ENCODE peak calls at places on chromosome 9, in four cellular contexts. X is endothelial cell of umbilical vein, Y is retinal pigment epithelial cell, U is fibroblast of the aortic adventitia. P is an unnamed sample.

GRCh38 chr9:97559111-97559514 is 57.6 kb downstream of the TMOD1 start:
- DNase-seq in X (no peak), Y (peak), U (no peak), P (no peak)

GRCh38 chr9:16964228-16964627 is 93.8 kb upstream of the BNC2 start:
- DNase-seq in X (no peak), Y (peak), U (peak), P (peak)

GRCh38 chr9:119391878-119392277 is 22.6 kb upstream of the BRINP1 start:
- DNase-seq in X (no peak), Y (no peak), U (no peak), P (no peak)

GRCh38 chr9:126609191-126609590 is 4.5 kb upstream of the LMX1B start:
- DNase-seq in X (no peak), Y (no peak), U (no peak), P (no peak)

GRCh38 chr9:136170291-136170901 is 34.5 kb downstream of the LHX3 start:
- DNase-seq in X (no peak), Y (no peak), U (peak), P (peak)

GRCh38 chr9:135756576-135756975 is 54.6 kb downstream of the KCNT1 start:
- DNase-seq in X (no peak), Y (no peak), U (no peak), P (no peak)

GRCh38 chr9:14908221-14909206 is 1.7 kb downstream of the FREM1 start:
- DNase-seq in X (no peak), Y (no peak), U (no peak), P (no peak)

GRCh38 chr9:138014570-138014958 is 137.0 kb downstream of the CACNA1B start:
- DNase-seq in X (no peak), Y (no peak), U (no peak), P (no peak)

GRCh38 chr9:114060711-114061110 is 17.4 kb downstream of the AMBP start:
- DNase-seq in X (no peak), Y (no peak), U (no peak), P (no peak)

GRCh38 chr9:27107241-27107640 is 1.8 kb upstream of the TEK start:
- DNase-seq in X (no peak), Y (no peak), U (no peak), P (no peak)

GRCh38 chr9:135905380-135906282 is 1.7 kb downstream of the CAMSAP1 start:
- DNase-seq in X (no peak), Y (peak), U (peak), P (no peak)

GRCh38 chr9:136644343-136644592 is 18.4 kb upstream of the EGFL7 start:
- DNase-seq in X (peak), Y (no peak), U (peak), P (peak)

GRCh38 chr9:96566401-96567202 is 53.0 kb downstream of the CDC14B start:
- DNase-seq in X (no peak), Y (peak), U (peak), P (peak)

GRCh38 chr9:18947772-18948391 is 85.1 kb downstream of the SAXO1 start:
- DNase-seq in X (no peak), Y (no peak), U (no peak), P (no peak)

GRCh38 chr9:135240222-135240621 is 152.8 kb downstream of the OLFM1 start:
- DNase-seq in X (no peak), Y (no peak), U (no peak), P (no peak)

GRCh38 chr9:117043159-117043558 is 356.1 kb downstream of the TRIM32 start:
- DNase-seq in X (no peak), Y (no peak), U (no peak), P (no peak)

GRCh38 chr9:106772523-106773290 is 90.3 kb upstream of the ZNF462 start:
- DNase-seq in X (no peak), Y (no peak), U (no peak), P (no peak)

GRCh38 chr9:419571-420156 is 205.0 kb downstream of the DOCK8 start:
- DNase-seq in X (no peak), Y (peak), U (peak), P (peak)

GRCh38 chr9:109114670-109115069 is 5.1 kb downstream of the TMEM245 start:
- DNase-seq in X (no peak), Y (no peak), U (peak), P (no peak)

GRCh38 chr9:110351009-110351467 is 13.4 kb upstream of the TXNDC8 start:
- DNase-seq in X (peak), Y (no peak), U (peak), P (no peak)

GRCh38 chr9:133463864-133464615 is 4.3 kb downstream of the CACFD1 start:
- DNase-seq in X (no peak), Y (no peak), U (no peak), P (no peak)

GRCh38 chr9:95504053-95504963 is 12.5 kb downstream of the PTCH1 start:
- DNase-seq in X (peak), Y (no peak), U (peak), P (peak)

GRCh38 chr9:15295761-15296405 is 11.1 kb downstream of the TTC39B start:
- DNase-seq in X (peak), Y (no peak), U (peak), P (no peak)

GRCh38 chr9:136539427-136540412 is 6.1 kb downstream of the NOTCH1 start:
- DNase-seq in X (peak), Y (peak), U (no peak), P (no peak)

GRCh38 chr9:27541740-27542139 is 12.1 kb upstream of the MOB3B start:
- DNase-seq in X (no peak), Y (no peak), U (no peak), P (no peak)

GRCh38 chr9:29322240-29322639 is 1749.0 kb upstream of the C9orf72 start:
- DNase-seq in X (no peak), Y (no peak), U (peak), P (no peak)

DNA sequence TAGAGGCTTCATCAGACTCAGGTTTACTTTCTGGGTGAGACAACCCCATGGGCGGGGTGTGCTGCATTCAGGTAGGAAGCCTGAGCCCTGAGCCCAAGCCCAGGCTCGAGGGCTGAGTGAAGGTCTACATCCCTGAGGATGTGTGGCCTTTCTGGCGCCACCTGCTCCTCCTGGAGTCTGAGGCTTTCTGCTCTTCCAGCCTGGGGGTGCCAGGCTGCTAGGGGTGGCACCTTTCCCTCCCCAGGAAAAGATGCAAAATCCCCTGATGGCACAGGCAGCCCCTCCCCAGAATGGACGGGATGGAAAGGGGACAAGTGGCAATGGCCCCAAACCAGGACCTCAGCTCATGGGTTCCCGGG is 44.4 kb upstream of the PRRC2B start:
- DNase-seq in X (no peak), Y (no peak), U (no peak), P (no peak)
- H3K4me3 ChIP-seq in X (no peak), Y (no peak), U (no peak), P (peak)

DNA sequence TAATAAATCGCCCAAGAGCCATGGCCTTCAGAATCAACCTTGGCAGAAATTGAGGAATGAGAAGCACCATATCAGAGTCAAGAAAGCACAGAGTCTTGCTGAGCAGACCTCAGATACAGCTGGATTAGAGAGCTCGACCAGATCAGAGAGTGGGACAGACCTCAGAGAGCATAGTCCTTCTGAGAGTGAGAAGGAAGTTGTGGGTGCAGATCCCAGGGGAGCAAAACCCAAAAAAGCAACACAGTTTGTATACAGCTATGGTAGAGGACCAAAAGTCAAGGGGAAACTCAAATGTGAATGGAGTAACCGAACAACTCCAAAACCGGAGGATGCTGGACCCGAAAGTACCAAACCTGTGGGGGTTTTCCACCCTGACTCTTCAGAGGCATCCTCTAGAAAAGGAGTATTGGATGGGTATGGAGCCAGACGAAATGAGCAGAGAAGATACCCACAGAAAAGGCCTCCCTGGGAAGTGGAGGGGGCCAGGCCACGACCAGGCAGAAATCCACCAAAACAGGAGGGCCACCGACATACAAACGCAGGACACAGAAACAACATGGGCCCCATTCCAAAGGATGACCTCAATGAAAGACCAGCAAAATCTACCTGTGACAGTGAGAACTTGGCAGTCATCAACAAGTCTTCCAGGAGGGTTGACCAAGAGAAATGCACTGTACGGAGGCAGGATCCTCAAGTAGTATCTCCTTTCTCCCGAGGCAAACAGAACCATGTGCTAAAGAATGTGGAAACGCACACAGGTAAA is 4.5 kb downstream of the NFX1 start:
- DNase-seq in X (no peak), Y (no peak), U (no peak), P (no peak)
- H3K4me3 ChIP-seq in X (no peak), Y (no peak), U (no peak), P (no peak)

DNA sequence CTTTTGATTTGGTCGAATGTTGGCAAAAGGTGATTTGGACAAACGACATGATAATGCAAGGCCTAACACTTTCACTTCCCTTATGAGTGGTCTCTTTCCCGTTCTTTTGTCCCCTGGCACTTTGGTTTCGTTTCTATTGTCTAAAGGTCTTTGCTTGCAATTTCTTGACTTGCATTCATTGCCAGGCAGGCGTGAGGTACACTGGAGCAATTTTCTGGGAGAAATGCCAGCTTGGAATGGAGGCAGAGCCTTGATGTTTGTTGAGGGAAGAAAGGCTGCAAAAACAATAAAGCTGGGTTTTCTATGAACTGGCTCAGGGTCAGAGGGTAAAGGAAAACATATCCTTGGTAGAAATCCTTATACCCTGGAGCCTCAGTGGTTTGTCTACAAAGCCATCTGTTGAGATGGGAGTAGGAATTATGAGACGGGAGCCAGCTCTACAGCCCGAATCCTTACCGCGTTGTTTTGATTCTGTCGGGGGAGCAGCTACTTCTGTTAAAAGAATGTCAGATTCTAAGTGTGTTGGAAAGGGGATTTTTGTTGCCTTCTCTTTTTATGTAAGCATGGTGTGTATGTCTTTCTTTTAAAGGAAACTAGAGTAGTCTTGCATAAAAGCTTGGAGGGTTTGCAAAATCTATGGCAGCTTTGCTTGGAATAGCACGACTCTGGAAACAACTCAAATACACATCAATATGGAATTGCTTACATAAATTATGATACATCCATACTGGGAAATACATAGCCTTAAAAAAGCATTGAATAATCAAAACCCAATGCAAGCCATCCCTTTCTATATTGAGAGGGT is 158.9 kb downstream of the RMI1 start:
- DNase-seq in X (peak), Y (peak), U (peak), P (peak)
- H3K4me3 ChIP-seq in X (peak), Y (no peak), U (no peak), P (peak)

GRCh38 chr9:38226491-38226951 is 157.5 kb upstream of the SHB start:
- DNase-seq in X (no peak), Y (no peak), U (no peak), P (peak)

GRCh38 chr9:38228331-38229122 is 159.5 kb upstream of the SHB start:
- DNase-seq in X (no peak), Y (no peak), U (no peak), P (peak)

GRCh38 chr9:38227656-38228055 is 158.6 kb upstream of the SHB start:
- DNase-seq in X (no peak), Y (no peak), U (peak), P (peak)

GRCh38 chr9:38227061-38227540 is 158.1 kb upstream of the SHB start:
- DNase-seq in X (peak), Y (peak), U (peak), P (peak)

DNA sequence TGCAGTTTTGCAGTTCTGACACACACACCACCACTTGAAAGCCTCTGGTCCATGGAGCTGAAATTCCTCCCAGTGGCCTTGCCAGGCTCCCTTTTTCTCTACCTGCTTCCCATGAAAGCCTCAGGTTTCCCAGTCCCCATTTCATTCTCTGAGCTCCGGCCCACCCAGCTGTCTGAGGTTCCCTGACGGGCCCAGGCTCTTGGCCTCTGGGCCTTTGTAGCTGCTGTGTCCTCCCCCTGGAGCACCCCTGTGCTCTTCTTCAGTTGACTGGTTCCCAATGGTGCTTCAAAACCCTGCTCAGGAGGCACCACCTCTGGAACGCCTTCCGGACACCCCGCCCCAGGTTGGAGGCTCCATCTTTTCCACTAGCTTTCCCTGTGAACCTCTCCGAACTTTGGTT is 155.9 kb upstream of the SHB start:
- DNase-seq in X (no peak), Y (no peak), U (no peak), P (no peak)
- H3K4me3 ChIP-seq in X (no peak), Y (no peak), U (no peak), P (no peak)

DNA sequence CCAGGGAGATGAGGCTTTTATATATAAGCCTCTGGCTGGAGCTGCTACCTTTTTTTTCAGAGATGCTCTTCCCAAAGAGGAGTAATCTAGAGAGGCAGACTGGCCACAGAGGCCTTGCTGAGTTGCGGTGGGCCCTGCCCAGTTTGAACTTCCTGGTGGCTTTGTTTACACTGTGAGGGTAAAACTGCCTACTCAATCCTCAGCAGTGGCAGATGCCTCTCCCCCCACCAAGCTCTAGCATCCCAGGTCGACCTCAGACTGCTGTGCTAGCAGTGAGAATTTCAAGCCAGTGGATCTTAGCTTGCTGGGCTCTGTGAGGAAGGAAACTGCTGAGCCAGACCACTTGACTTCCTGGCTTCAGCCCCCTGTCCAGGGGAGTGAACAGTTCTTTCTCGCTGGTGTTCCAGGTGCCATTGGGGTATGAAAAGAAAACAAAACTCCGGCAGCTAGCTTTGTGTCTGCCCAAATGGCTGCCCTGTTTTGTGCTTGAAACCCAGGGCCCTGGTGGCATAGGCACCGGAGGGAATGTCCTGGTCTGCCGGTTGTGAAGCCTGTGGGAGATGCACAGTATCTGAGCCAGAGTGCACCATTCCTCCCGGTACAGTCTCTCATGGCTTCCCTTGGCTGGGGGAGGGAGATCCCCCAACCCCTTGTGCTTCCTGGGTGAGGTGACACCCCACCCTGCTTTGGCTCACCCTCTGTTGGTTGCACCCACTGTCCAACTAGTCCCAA is 219.5 kb upstream of the IZUMO3 start:
- DNase-seq in X (no peak), Y (no peak), U (no peak), P (no peak)
- H3K4me3 ChIP-seq in X (no peak), Y (no peak), U (no peak), P (no peak)

DNA sequence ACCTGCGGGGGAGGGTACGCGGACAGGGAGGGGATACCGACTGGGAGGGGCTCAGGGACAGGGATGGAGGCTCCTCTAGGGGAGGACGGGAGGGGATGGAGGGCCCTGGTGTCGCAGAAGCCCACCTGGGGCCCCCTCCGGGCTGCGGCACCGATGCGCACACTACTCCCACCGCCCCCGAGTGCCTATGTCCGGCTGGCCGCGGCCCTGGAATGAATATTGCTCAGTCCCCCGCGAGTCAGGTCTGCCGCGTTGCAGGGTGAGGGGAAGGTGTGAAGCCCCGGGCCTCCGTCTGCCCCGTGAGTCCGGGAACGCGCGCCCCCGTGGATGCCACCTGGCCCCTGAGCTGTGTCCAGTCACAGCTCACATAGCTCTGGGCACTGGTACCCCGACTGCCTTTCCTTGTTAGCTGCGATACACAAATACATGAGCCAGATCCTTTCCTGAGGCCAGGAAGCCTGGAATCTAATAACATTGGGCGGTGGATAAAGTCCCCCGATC is 44.5 kb upstream of the PRSS3 start:
- DNase-seq in X (peak), Y (no peak), U (no peak), P (no peak)
- H3K4me3 ChIP-seq in X (peak), Y (peak), U (peak), P (no peak)

GRCh38 chr9:37002036-37002412 is 32.0 kb downstream of the PAX5 start:
- DNase-seq in X (no peak), Y (no peak), U (no peak), P (no peak)

GRCh38 chr9:37004424-37004935 is 29.6 kb downstream of the PAX5 start:
- DNase-seq in X (no peak), Y (no peak), U (no peak), P (no peak)

GRCh38 chr9:37001461-37001860 is 32.6 kb downstream of the PAX5 start:
- DNase-seq in X (no peak), Y (no peak), U (no peak), P (no peak)

GRCh38 chr9:36999728-37000333 is 34.2 kb downstream of the PAX5 start:
- DNase-seq in X (no peak), Y (no peak), U (no peak), P (no peak)

DNA sequence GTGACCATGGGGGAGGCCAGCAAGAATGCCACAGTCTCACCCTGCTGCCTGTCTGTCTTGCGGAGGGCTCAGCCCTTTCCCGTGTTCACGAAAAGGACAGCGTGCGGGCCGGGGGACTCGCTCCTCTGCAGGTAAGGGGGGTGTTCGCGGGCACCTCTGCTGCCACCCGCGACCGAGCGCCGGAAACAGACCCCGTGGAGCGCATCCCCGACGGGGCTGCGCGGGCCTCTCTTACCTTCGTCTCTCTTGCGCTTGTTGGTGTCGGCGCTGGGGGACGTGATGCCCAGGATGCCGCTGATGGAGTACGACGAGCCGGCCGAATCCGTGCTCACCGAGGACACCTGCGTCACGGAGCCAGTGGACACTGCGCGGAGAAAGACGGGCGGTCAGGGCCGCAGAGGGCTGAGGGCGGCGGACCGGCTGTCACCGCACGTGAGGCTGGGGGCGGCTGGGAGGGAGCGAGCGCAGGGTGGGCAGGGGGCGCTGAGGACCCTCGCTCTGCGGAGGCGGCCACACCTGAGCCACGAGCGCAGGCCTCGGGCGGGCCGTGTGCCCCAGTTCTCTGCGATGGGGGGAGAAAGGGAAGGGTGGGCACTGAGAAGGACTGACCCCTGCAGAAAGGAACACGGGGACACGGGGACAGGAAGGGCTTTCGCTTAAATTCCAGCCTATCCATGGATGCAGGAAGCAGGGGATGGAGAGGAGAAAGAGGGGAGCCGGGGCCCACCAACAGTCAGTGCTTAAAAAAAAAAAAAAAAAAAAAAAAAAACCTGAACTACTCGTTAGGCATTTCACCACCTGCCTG is 31.5 kb downstream of the PAX5 start:
- DNase-seq in X (no peak), Y (no peak), U (no peak), P (no peak)
- H3K4me3 ChIP-seq in X (no peak), Y (no peak), U (no peak), P (no peak)

P was measured in SJCRH30.